ENCODE peak calls at places on chromosomes 1 and 21, in ten cellular contexts. S is H9, E is kidney, C is lower lobe of right lung, Y is suprapubic skin, I is IMR-90, G is uterus, Z is GM23338, X is substantia nigra, R is thyroid gland. V is an unnamed sample.
A peak's percentile ranks its signal among the peaks of the same experiment; 100 is the strongest.

GRCh38 chr1:25900209-25900608 is 6.0 kb downstream of the STMN1 start:
- DNase-seq in R (no peak), G (no peak), X (peak; percentile 73), Y (no peak), I (no peak), C (no peak), E (peak; percentile 3), S (no peak), Z (no peak), V (no peak)

GRCh38 chr1:91548382-91549040 is 47.9 kb downstream of the CDC7 start:
- DNase-seq in S (no peak), G (no peak), Y (no peak), I (no peak), E (no peak), X (no peak), Z (no peak), R (no peak), C (no peak), V (no peak)

GRCh38 chr1:175262646-175263045 is 70.1 kb upstream of the KIAA0040 start:
- DNase-seq in R (no peak), E (no peak), S (no peak), X (no peak), G (no peak), Y (no peak), Z (no peak), I (no peak), C (no peak), V (no peak)

GRCh38 chr1:93963585-93963984 is 54.4 kb upstream of the GCLM start:
- DNase-seq in G (no peak), X (no peak), E (peak; percentile 73), I (no peak), Z (no peak), Y (no peak), R (no peak), S (no peak), C (no peak), V (no peak)

GRCh38 chr1:227952374-227953021 is 4.8 kb upstream of the WNT9A start:
- DNase-seq in G (no peak), I (no peak), R (no peak), C (peak; percentile 38), Z (no peak), X (no peak), Y (peak; percentile 65), E (no peak), S (no peak), V (no peak)

GRCh38 chr1:54808443-54809207 is 7.5 kb upstream of the TTC22 start:
- DNase-seq in R (no peak), Z (no peak), S (peak; percentile 60), I (no peak), Y (peak; percentile 50), X (no peak), C (no peak), G (no peak), E (no peak), V (no peak)

GRCh38 chr1:41890841-41891311 is 27.8 kb downstream of the HIVEP3 start:
- DNase-seq in S (no peak), Z (no peak), X (peak; percentile 13), Y (no peak), E (no peak), R (peak; percentile 72), I (peak; percentile 29), G (no peak), C (no peak), V (no peak)

GRCh38 chr1:218351617-218352438 is 6.7 kb downstream of the TGFB2 start:
- DNase-seq in C (no peak), X (no peak), S (peak; percentile 54), R (peak; percentile 38), G (peak; percentile 45), E (no peak), Z (peak; percentile 70), I (peak; percentile 66), Y (no peak), V (no peak)

GRCh38 chr1:83905315-83905907 is 93.5 kb downstream of the TTLL7 start:
- DNase-seq in E (no peak), X (no peak), Z (peak; percentile 45), I (peak; percentile 22), C (no peak), S (no peak), R (no peak), G (no peak), Y (no peak), V (no peak)

GRCh38 chr1:185645686-185646085 is 88.5 kb upstream of the HMCN1 start:
- DNase-seq in R (no peak), C (no peak), G (no peak), Y (no peak), S (no peak), X (no peak), I (peak; percentile 2), Z (no peak), E (no peak), V (no peak)

GRCh38 chr1:33512612-33513011 is 40.2 kb downstream of the ZSCAN20 start:
- DNase-seq in S (no peak), R (no peak), I (no peak), E (no peak), Y (no peak), G (no peak), X (no peak), C (no peak), Z (no peak), V (no peak)

GRCh38 chr1:208766812-208767211 is 522.6 kb upstream of the PLXNA2 start:
- DNase-seq in E (no peak), C (no peak), Y (no peak), X (no peak), S (no peak), G (no peak), R (no peak), Z (peak; percentile 30), I (no peak), V (no peak)

GRCh38 chr21:45022736-45023135 is 51.6 kb upstream of the ADARB1 start:
- DNase-seq in I (no peak), G (no peak), Z (no peak), S (peak; percentile 12), Y (peak; percentile 50), E (no peak), X (no peak), C (no peak), R (no peak), V (no peak)

DNA sequence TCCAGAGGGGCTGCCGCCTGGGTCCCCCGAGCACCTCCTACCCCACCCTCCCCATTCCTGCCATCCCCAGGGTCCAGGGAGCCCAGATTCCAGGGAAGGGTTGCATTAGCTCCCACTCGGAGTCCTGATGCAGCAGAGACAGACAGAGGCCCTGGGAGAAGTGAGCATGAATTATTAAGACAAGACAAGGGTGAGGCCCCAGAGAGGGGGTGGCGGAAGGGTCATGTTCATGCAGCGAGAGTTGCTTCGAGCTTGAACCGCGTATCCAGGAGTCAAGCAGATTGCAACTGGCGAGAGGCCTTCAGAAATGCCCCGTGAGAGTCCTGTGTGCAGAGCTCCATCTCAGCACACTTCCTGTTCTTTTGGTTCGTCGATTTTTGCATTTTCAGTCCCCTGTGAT is 14.8 kb downstream of the PDE9A start:
- DNase-seq in E (peak; percentile 59), S (no peak), Z (no peak), G (no peak), Y (no peak), X (no peak), R (no peak), I (no peak), C (no peak), V (no peak)
- H3K27ac ChIP-seq in E (no peak overlapping the region), S (no peak overlapping the region), Z (no peak overlapping the region), G (peak overlapping the region; percentile 24), Y (no peak overlapping the region), X (no peak overlapping the region), R (no peak overlapping the region), I (no peak overlapping the region), C (no peak overlapping the region), V (no peak overlapping the region)

GRCh38 chr1:179334440-179334839 is 31.3 kb upstream of the AXDND1 start:
- DNase-seq in Z (no peak), X (no peak), G (no peak), Y (no peak), I (no peak), C (no peak), S (no peak), E (no peak), R (no peak), V (no peak)
- H3K27ac ChIP-seq in Z (no peak overlapping the region), X (no peak overlapping the region), G (no peak overlapping the region), Y (no peak overlapping the region), I (no peak overlapping the region), C (no peak overlapping the region), S (no peak overlapping the region), E (no peak overlapping the region), R (no peak overlapping the region), V (no peak overlapping the region)

GRCh38 chr1:192609110-192610079 is 26.6 kb upstream of the RGS13 start:
- DNase-seq in X (peak; percentile 11), E (peak; percentile 75), S (no peak), G (peak; percentile 26), C (peak; percentile 83), R (peak; percentile 11), Z (no peak), Y (peak; percentile 81), I (no peak), V (peak; percentile 17)
- H3K27ac ChIP-seq in X (no peak overlapping the region), E (no peak overlapping the region), S (no peak overlapping the region), G (no peak overlapping the region), C (no peak overlapping the region), R (no peak overlapping the region), Z (no peak overlapping the region), Y (no peak overlapping the region), I (no peak overlapping the region), V (no peak overlapping the region)

GRCh38 chr21:21001591-21002100 is 3.4 kb downstream of the NCAM2 start:
- DNase-seq in S (no peak), G (no peak), I (no peak), C (no peak), Z (no peak), X (no peak), E (no peak), Y (no peak), R (no peak), V (no peak)

GRCh38 chr21:21002137-21002536 is 3.9 kb downstream of the NCAM2 start:
- DNase-seq in Y (no peak), X (no peak), C (no peak), Z (no peak), I (no peak), S (no peak), G (no peak), R (no peak), E (no peak), V (no peak)

GRCh38 chr21:20998886-20999285 is 677 bp downstream of the NCAM2 start:
- DNase-seq in X (no peak), I (no peak), E (no peak), G (no peak), R (no peak), Y (no peak), S (no peak), C (no peak), Z (no peak), V (no peak)

GRCh38 chr21:20999567-21000169 is 1.5 kb downstream of the NCAM2 start:
- DNase-seq in E (no peak), S (peak; percentile 32), G (no peak), Z (peak; percentile 72), R (peak; percentile 27), Y (no peak), C (no peak), I (peak; percentile 49), X (peak; percentile 43), V (no peak)

DNA sequence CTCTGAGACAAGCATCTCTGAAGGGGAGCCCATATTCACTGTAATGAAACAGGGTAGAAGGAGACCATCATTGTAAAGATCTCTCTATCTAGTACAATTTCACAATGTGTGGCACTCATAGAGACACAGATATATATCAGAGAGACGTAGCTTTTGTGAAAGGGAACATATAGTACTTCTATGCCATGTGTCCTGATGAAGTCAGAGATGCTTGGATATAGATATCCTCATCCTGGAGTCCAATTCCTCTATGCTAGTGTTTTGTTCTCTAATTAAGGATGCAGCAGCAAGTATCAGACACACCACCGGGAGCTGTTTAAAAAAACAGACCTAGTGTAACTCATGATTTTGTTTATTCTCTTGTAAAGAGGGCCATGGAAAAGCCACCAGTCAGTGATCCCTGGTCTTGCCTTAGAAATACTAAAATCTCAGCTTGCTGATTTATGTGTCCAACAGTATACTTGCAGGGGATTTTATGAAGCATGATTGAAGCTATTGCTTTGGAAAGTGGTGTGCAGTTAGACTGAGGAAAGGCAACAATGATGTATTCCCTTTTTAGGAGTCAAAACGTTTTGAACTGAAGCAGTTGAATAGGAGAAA is 2.5 kb downstream of the NCAM2 start:
- DNase-seq in Z (no peak), I (no peak), E (no peak), G (no peak), R (no peak), C (no peak), Y (no peak), S (no peak), X (no peak), V (no peak)
- H3K27ac ChIP-seq in Z (no peak overlapping the region), I (no peak overlapping the region), E (no peak overlapping the region), G (no peak overlapping the region), R (no peak overlapping the region), C (no peak overlapping the region), Y (no peak overlapping the region), S (no peak overlapping the region), X (peak overlapping the region; percentile 1), V (no peak overlapping the region)

V was measured in ovary.